ENCODE peak calls at places on chromosomes 4 and X, in six cellular contexts. One of them, this sample, is unnamed.

GRCh38 chr4:67198757-67199156 is 346.5 kb downstream of the CENPC start:
- DNase-seq in astrocyte of the cerebellum: peak
- DNase-seq in GM23248: peak
- DNase-seq in left ventricle myocardium inferior: no peak
- DNase-seq in sigmoid colon: no peak
- DNase-seq in non-pigmented ciliary epithelial cell: peak
- DNase-seq in this sample: peak

GRCh38 chr4:44086753-44087152 is 361.9 kb downstream of the KCTD8 start:
- DNase-seq in astrocyte of the cerebellum: no peak
- DNase-seq in GM23248: no peak
- DNase-seq in left ventricle myocardium inferior: no peak
- DNase-seq in sigmoid colon: no peak
- DNase-seq in non-pigmented ciliary epithelial cell: no peak
- DNase-seq in this sample: no peak

GRCh38 chrX:70190225-70190624 is 12.9 kb downstream of the DGAT2L6 start:
- DNase-seq in astrocyte of the cerebellum: no peak
- DNase-seq in GM23248: no peak
- DNase-seq in left ventricle myocardium inferior: no peak
- DNase-seq in sigmoid colon: no peak
- DNase-seq in non-pigmented ciliary epithelial cell: no peak
- DNase-seq in this sample: no peak

GRCh38 chrX:31222946-31223345 is 151.1 kb upstream of the FTHL17 start:
- DNase-seq in astrocyte of the cerebellum: no peak
- DNase-seq in GM23248: no peak
- DNase-seq in left ventricle myocardium inferior: no peak
- DNase-seq in sigmoid colon: no peak
- DNase-seq in non-pigmented ciliary epithelial cell: no peak
- DNase-seq in this sample: no peak

GRCh38 chrX:65993915-65994460 is 45.9 kb downstream of the VSIG4 start:
- DNase-seq in astrocyte of the cerebellum: no peak
- DNase-seq in GM23248: no peak
- DNase-seq in left ventricle myocardium inferior: no peak
- DNase-seq in sigmoid colon: no peak
- DNase-seq in non-pigmented ciliary epithelial cell: no peak
- DNase-seq in this sample: no peak

GRCh38 chr4:128349921-128350320 is 62.3 kb upstream of the PGRMC2 start:
- DNase-seq in astrocyte of the cerebellum: no peak
- DNase-seq in GM23248: peak
- DNase-seq in left ventricle myocardium inferior: no peak
- DNase-seq in sigmoid colon: no peak
- DNase-seq in non-pigmented ciliary epithelial cell: peak
- DNase-seq in this sample: no peak

GRCh38 chr4:176034498-176034897 is 31.1 kb upstream of the WDR17 start:
- DNase-seq in astrocyte of the cerebellum: peak
- DNase-seq in GM23248: peak
- DNase-seq in left ventricle myocardium inferior: no peak
- DNase-seq in sigmoid colon: no peak
- DNase-seq in non-pigmented ciliary epithelial cell: peak
- DNase-seq in this sample: no peak

GRCh38 chr4:173169428-173170209 is 1.0 kb downstream of the GALNT7 start:
- DNase-seq in astrocyte of the cerebellum: no peak
- DNase-seq in GM23248: peak
- DNase-seq in left ventricle myocardium inferior: peak
- DNase-seq in sigmoid colon: peak
- DNase-seq in non-pigmented ciliary epithelial cell: no peak
- DNase-seq in this sample: no peak

GRCh38 chr4:26028793-26029511 is 114.9 kb downstream of the SMIM20 start:
- DNase-seq in astrocyte of the cerebellum: no peak
- DNase-seq in GM23248: peak
- DNase-seq in left ventricle myocardium inferior: peak
- DNase-seq in sigmoid colon: peak
- DNase-seq in non-pigmented ciliary epithelial cell: no peak
- DNase-seq in this sample: no peak

GRCh38 chrX:17413228-17413627 is 38.2 kb downstream of the NHS start:
- DNase-seq in astrocyte of the cerebellum: peak
- DNase-seq in GM23248: peak
- DNase-seq in left ventricle myocardium inferior: no peak
- DNase-seq in sigmoid colon: no peak
- DNase-seq in non-pigmented ciliary epithelial cell: no peak
- DNase-seq in this sample: no peak

GRCh38 chr4:173371292-173372192 is 788 bp downstream of the SAP30 start:
- DNase-seq in astrocyte of the cerebellum: no peak
- DNase-seq in GM23248: peak
- DNase-seq in left ventricle myocardium inferior: peak
- DNase-seq in sigmoid colon: peak
- DNase-seq in non-pigmented ciliary epithelial cell: no peak
- DNase-seq in this sample: peak

GRCh38 chrX:45842207-45842900 is 641.7 kb upstream of the DIPK2B start:
- DNase-seq in astrocyte of the cerebellum: no peak
- DNase-seq in GM23248: no peak
- DNase-seq in left ventricle myocardium inferior: no peak
- DNase-seq in sigmoid colon: no peak
- DNase-seq in non-pigmented ciliary epithelial cell: no peak
- DNase-seq in this sample: no peak

GRCh38 chr4:15729910-15730533 is 27.2 kb downstream of the BST1 start:
- DNase-seq in astrocyte of the cerebellum: no peak
- DNase-seq in GM23248: peak
- DNase-seq in left ventricle myocardium inferior: no peak
- DNase-seq in sigmoid colon: no peak
- DNase-seq in non-pigmented ciliary epithelial cell: no peak
- DNase-seq in this sample: no peak

GRCh38 chr4:101292214-101292613 is 55.1 kb downstream of the PPP3CA start:
- DNase-seq in astrocyte of the cerebellum: no peak
- DNase-seq in GM23248: no peak
- DNase-seq in left ventricle myocardium inferior: no peak
- DNase-seq in sigmoid colon: no peak
- DNase-seq in non-pigmented ciliary epithelial cell: no peak
- DNase-seq in this sample: no peak

GRCh38 chr4:19030536-19030935 is 1009.0 kb upstream of the LCORL start:
- DNase-seq in astrocyte of the cerebellum: no peak
- DNase-seq in GM23248: peak
- DNase-seq in left ventricle myocardium inferior: no peak
- DNase-seq in sigmoid colon: no peak
- DNase-seq in non-pigmented ciliary epithelial cell: peak
- DNase-seq in this sample: no peak

GRCh38 chr4:108512615-108513505 is 107.5 kb upstream of the RPL34 start:
- DNase-seq in astrocyte of the cerebellum: peak
- DNase-seq in GM23248: peak
- DNase-seq in left ventricle myocardium inferior: peak
- DNase-seq in sigmoid colon: no peak
- DNase-seq in non-pigmented ciliary epithelial cell: peak
- DNase-seq in this sample: no peak

GRCh38 chrX:127519323-127519722 is 532.9 kb downstream of the ACTRT1 start:
- DNase-seq in astrocyte of the cerebellum: no peak
- DNase-seq in GM23248: no peak
- DNase-seq in left ventricle myocardium inferior: no peak
- DNase-seq in sigmoid colon: no peak
- DNase-seq in non-pigmented ciliary epithelial cell: no peak
- DNase-seq in this sample: no peak

GRCh38 chrX:130529531-130529930 is 127.7 kb downstream of the RBMX2 start:
- DNase-seq in astrocyte of the cerebellum: no peak
- DNase-seq in GM23248: peak
- DNase-seq in left ventricle myocardium inferior: no peak
- DNase-seq in sigmoid colon: no peak
- DNase-seq in non-pigmented ciliary epithelial cell: no peak
- DNase-seq in this sample: no peak

GRCh38 chrX:50691820-50692219 is 122.2 kb downstream of the SHROOM4 start:
- DNase-seq in astrocyte of the cerebellum: peak
- DNase-seq in GM23248: peak
- DNase-seq in left ventricle myocardium inferior: no peak
- DNase-seq in sigmoid colon: no peak
- DNase-seq in non-pigmented ciliary epithelial cell: no peak
- DNase-seq in this sample: no peak

GRCh38 chr4:3045500-3045850 is 28.9 kb downstream of the HTT-AS start:
- DNase-seq in astrocyte of the cerebellum: peak
- DNase-seq in GM23248: peak
- DNase-seq in left ventricle myocardium inferior: peak
- DNase-seq in sigmoid colon: peak
- DNase-seq in non-pigmented ciliary epithelial cell: peak
- DNase-seq in this sample: no peak

GRCh38 chr4:48079972-48080391 is 54.1 kb downstream of the TXK start:
- DNase-seq in astrocyte of the cerebellum: no peak
- DNase-seq in GM23248: no peak
- DNase-seq in left ventricle myocardium inferior: no peak
- DNase-seq in sigmoid colon: no peak
- DNase-seq in non-pigmented ciliary epithelial cell: peak
- DNase-seq in this sample: peak

GRCh38 chr4:86749121-86749520 is 100.1 kb downstream of the SLC10A6 start:
- DNase-seq in astrocyte of the cerebellum: no peak
- DNase-seq in GM23248: no peak
- DNase-seq in left ventricle myocardium inferior: no peak
- DNase-seq in sigmoid colon: no peak
- DNase-seq in non-pigmented ciliary epithelial cell: no peak
- DNase-seq in this sample: no peak

GRCh38 chr4:77415689-77416088 is 189.9 kb upstream of the CXCL13 start:
- DNase-seq in astrocyte of the cerebellum: no peak
- DNase-seq in GM23248: no peak
- DNase-seq in left ventricle myocardium inferior: no peak
- DNase-seq in sigmoid colon: no peak
- DNase-seq in non-pigmented ciliary epithelial cell: no peak
- DNase-seq in this sample: no peak

GRCh38 chr4:77240469-77241066 is 83.6 kb downstream of the CCNG2 start:
- DNase-seq in astrocyte of the cerebellum: peak
- DNase-seq in GM23248: peak
- DNase-seq in left ventricle myocardium inferior: peak
- DNase-seq in sigmoid colon: no peak
- DNase-seq in non-pigmented ciliary epithelial cell: no peak
- DNase-seq in this sample: peak

GRCh38 chr4:77203380-77204197 is 46.6 kb downstream of the CCNG2 start:
- DNase-seq in astrocyte of the cerebellum: peak
- DNase-seq in GM23248: peak
- DNase-seq in left ventricle myocardium inferior: peak
- DNase-seq in sigmoid colon: peak
- DNase-seq in non-pigmented ciliary epithelial cell: peak
- DNase-seq in this sample: peak

GRCh38 chr4:57109847-57110634 is at the start of gene IGFBP7:
- DNase-seq in astrocyte of the cerebellum: no peak
- DNase-seq in GM23248: peak
- DNase-seq in left ventricle myocardium inferior: peak
- DNase-seq in sigmoid colon: peak
- DNase-seq in non-pigmented ciliary epithelial cell: no peak
- DNase-seq in this sample: no peak

GRCh38 chr4:73213917-73214663 is 44.5 kb downstream of the ANKRD17 start:
- DNase-seq in astrocyte of the cerebellum: no peak
- DNase-seq in GM23248: peak
- DNase-seq in left ventricle myocardium inferior: no peak
- DNase-seq in sigmoid colon: no peak
- DNase-seq in non-pigmented ciliary epithelial cell: no peak
- DNase-seq in this sample: no peak

GRCh38 chr4:1462009-1462767 is 55.9 kb upstream of the NKX1-1 start:
- DNase-seq in astrocyte of the cerebellum: no peak
- DNase-seq in GM23248: no peak
- DNase-seq in left ventricle myocardium inferior: no peak
- DNase-seq in sigmoid colon: no peak
- DNase-seq in non-pigmented ciliary epithelial cell: no peak
- DNase-seq in this sample: no peak

GRCh38 chr4:135739354-135739753 is 1537.8 kb upstream of the PABPC4L start:
- DNase-seq in astrocyte of the cerebellum: no peak
- DNase-seq in GM23248: no peak
- DNase-seq in left ventricle myocardium inferior: no peak
- DNase-seq in sigmoid colon: no peak
- DNase-seq in non-pigmented ciliary epithelial cell: no peak
- DNase-seq in this sample: no peak

GRCh38 chrX:386239-386767 is 404 bp downstream of the PPP2R3B start:
- DNase-seq in astrocyte of the cerebellum: no peak
- DNase-seq in GM23248: peak
- DNase-seq in left ventricle myocardium inferior: no peak
- DNase-seq in sigmoid colon: no peak
- DNase-seq in non-pigmented ciliary epithelial cell: no peak
- DNase-seq in this sample: no peak

GRCh38 chr4:60934896-60935295 is 265.2 kb upstream of the ADGRL3 start:
- DNase-seq in astrocyte of the cerebellum: no peak
- DNase-seq in GM23248: no peak
- DNase-seq in left ventricle myocardium inferior: no peak
- DNase-seq in sigmoid colon: no peak
- DNase-seq in non-pigmented ciliary epithelial cell: no peak
- DNase-seq in this sample: no peak

GRCh38 chrX:131762802-131763234 is 218.9 kb downstream of the OR13H1 start:
- DNase-seq in astrocyte of the cerebellum: peak
- DNase-seq in GM23248: peak
- DNase-seq in left ventricle myocardium inferior: no peak
- DNase-seq in sigmoid colon: peak
- DNase-seq in non-pigmented ciliary epithelial cell: no peak
- DNase-seq in this sample: no peak

GRCh38 chr4:57154926-57155325 is 44.7 kb upstream of the IGFBP7 start:
- DNase-seq in astrocyte of the cerebellum: no peak
- DNase-seq in GM23248: no peak
- DNase-seq in left ventricle myocardium inferior: no peak
- DNase-seq in sigmoid colon: no peak
- DNase-seq in non-pigmented ciliary epithelial cell: no peak
- DNase-seq in this sample: no peak

GRCh38 chr4:110550260-110550659 is 72.6 kb downstream of the PITX2 start:
- DNase-seq in astrocyte of the cerebellum: no peak
- DNase-seq in GM23248: peak
- DNase-seq in left ventricle myocardium inferior: no peak
- DNase-seq in sigmoid colon: no peak
- DNase-seq in non-pigmented ciliary epithelial cell: no peak
- DNase-seq in this sample: no peak